ENCODE peak calls at places on chromosomes 11 and 22, in ten cellular contexts. R, K, M, A, V, L, J, O, G and U are unnamed samples.
A peak's percentile ranks its signal among the peaks of the same experiment; 100 is the strongest.

GRCh38 chr11:93038521-93038920 is 69.1 kb downstream of the MTNR1B start:
- DNase-seq in R (no peak), K (no peak), M (no peak), A (no peak), V (no peak), L (no peak), J (no peak), O (no peak), G (no peak), U (no peak)

GRCh38 chr11:119115484-119116234 is 5.7 kb upstream of the HINFP start:
- DNase-seq in R (no peak), K (no peak), M (no peak), A (no peak), V (no peak), L (peak; percentile 37), J (no peak), O (peak; percentile 31), G (no peak), U (peak; percentile 79)

GRCh38 chr22:35638408-35638807 is 9.8 kb upstream of the APOL6 start:
- DNase-seq in R (peak; percentile 75), K (no peak), M (no peak), A (no peak), V (no peak), L (peak; percentile 8), J (no peak), O (peak; percentile 57), G (no peak), U (peak; percentile 92)

GRCh38 chr22:50482107-50483074 is 1.0 kb downstream of the ADM2 start:
- DNase-seq in R (no peak), K (no peak), M (no peak), A (no peak), V (no peak), L (no peak), J (no peak), O (no peak), G (no peak), U (peak; percentile 58)

GRCh38 chr11:118790357-118791014 is 478 bp downstream of the DDX6 start:
- DNase-seq in R (peak; percentile 57), K (peak; percentile 55), M (peak; percentile 78), A (peak; percentile 45), V (peak; percentile 65), L (peak; percentile 81), J (peak; percentile 14), O (peak; percentile 79), G (peak; percentile 67), U (no peak)

GRCh38 chr11:72113170-72113808 is 794 bp upstream of the ANAPC15 start:
- DNase-seq in R (peak; percentile 9), K (no peak), M (no peak), A (no peak), V (peak; percentile 59), L (no peak), J (no peak), O (no peak), G (no peak), U (no peak)

GRCh38 chr22:19807914-19808872 is 46.5 kb downstream of the GNB1L start:
- DNase-seq in R (no peak), K (no peak), M (no peak), A (no peak), V (no peak), L (no peak), J (no peak), O (no peak), G (no peak), U (no peak)

GRCh38 chr22:28231423-28231822 is 312.4 kb upstream of the PITPNB start:
- DNase-seq in R (peak; percentile 83), K (no peak), M (no peak), A (no peak), V (no peak), L (no peak), J (no peak), O (no peak), G (peak; percentile 66), U (no peak)

GRCh38 chr11:112745958-112746357 is 215.3 kb upstream of the NCAM1 start:
- DNase-seq in R (no peak), K (no peak), M (no peak), A (no peak), V (no peak), L (no peak), J (no peak), O (no peak), G (no peak), U (no peak)

GRCh38 chr11:130243816-130244215 is 70.9 kb downstream of the ZBTB44 start:
- DNase-seq in R (no peak), K (peak; percentile 45), M (no peak), A (no peak), V (no peak), L (no peak), J (no peak), O (peak; percentile 12), G (no peak), U (no peak)

GRCh38 chr22:41780714-41781507 is 19.6 kb upstream of the CCDC134 start:
- DNase-seq in R (peak; percentile 50), K (peak; percentile 89), M (peak; percentile 49), A (peak; percentile 71), V (no peak), L (no peak), J (peak; percentile 56), O (peak; percentile 77), G (no peak), U (peak; percentile 81)

GRCh38 chr22:30969532-30970355 is 679 bp downstream of the TUG1 start:
- DNase-seq in R (peak; percentile 50), K (peak; percentile 57), M (peak; percentile 55), A (peak; percentile 37), V (peak; percentile 48), L (no peak), J (peak; percentile 13), O (peak; percentile 44), G (no peak), U (peak; percentile 44)

GRCh38 chr22:45554040-45554406 is 51.3 kb downstream of the FBLN1 start:
- DNase-seq in R (no peak), K (no peak), M (no peak), A (no peak), V (no peak), L (no peak), J (no peak), O (no peak), G (no peak), U (peak; percentile 18)

GRCh38 chr11:64437426-64437825 is 78.5 kb downstream of the RPS6KA4 start:
- DNase-seq in R (no peak), K (no peak), M (no peak), A (no peak), V (no peak), L (no peak), J (no peak), O (no peak), G (no peak), U (no peak)

GRCh38 chr11:46463701-46464100 is 72.1 kb upstream of the CHRM4 start:
- DNase-seq in R (no peak), K (no peak), M (no peak), A (no peak), V (no peak), L (no peak), J (no peak), O (no peak), G (no peak), U (no peak)

GRCh38 chr11:68440254-68440653 is 20.3 kb upstream of the PPP6R3 start:
- DNase-seq in R (no peak), K (no peak), M (no peak), A (no peak), V (no peak), L (no peak), J (no peak), O (no peak), G (no peak), U (no peak)

GRCh38 chr11:65491163-65491465 is 7.7 kb upstream of the MALAT1 start:
- DNase-seq in R (peak; percentile 27), K (no peak), M (peak; percentile 49), A (no peak), V (no peak), L (no peak), J (no peak), O (no peak), G (no peak), U (no peak)

GRCh38 chr11:122678406-122678805 is 22.9 kb downstream of the UBASH3B start:
- DNase-seq in R (no peak), K (no peak), M (no peak), A (no peak), V (no peak), L (no peak), J (no peak), O (no peak), G (no peak), U (no peak)

GRCh38 chr11:72738199-72739141 is 13.7 kb downstream of the ARAP1 start:
- DNase-seq in R (no peak), K (peak; percentile 70), M (no peak), A (peak; percentile 59), V (no peak), L (no peak), J (no peak), O (no peak), G (no peak), U (peak; percentile 71)

GRCh38 chr11:8363924-8364323 is 100.2 kb upstream of the LMO1 start:
- DNase-seq in R (no peak), K (no peak), M (no peak), A (no peak), V (no peak), L (no peak), J (no peak), O (no peak), G (no peak), U (no peak)